ENCODE peak calls at places on chromosome 14, in eight cellular contexts. Z is HepG2, Q is SK-N-SH, I is GM06990, P is suprapubic skin, X is right atrium auricular region, N is hepatocyte, M is epithelial cell of esophagus. V is an unnamed sample.

GRCh38 chr14:31280871-31281220 is 73.3 kb upstream of the HECTD1 start:
- DNase-seq in Z (no peak), Q (no peak), I (no peak), P (no peak), X (no peak), N (no peak), M (no peak), V (no peak)

GRCh38 chr14:90553298-90553920 is 156.6 kb downstream of the CALM1 start:
- DNase-seq in Z (no peak), Q (no peak), I (no peak), P (no peak), X (no peak), N (no peak), M (no peak), V (no peak)

GRCh38 chr14:102994689-102995088 is 62.7 kb downstream of the CDC42BPB start:
- DNase-seq in Z (no peak), Q (no peak), I (no peak), P (no peak), X (no peak), N (no peak), M (no peak), V (no peak)

GRCh38 chr14:56490379-56490778 is 89.2 kb upstream of the TMEM260 start:
- DNase-seq in Z (peak; percentile 29), Q (peak; percentile 14), I (no peak), P (no peak), X (no peak), N (peak; percentile 66), M (peak; percentile 57), V (no peak)

GRCh38 chr14:75258079-75258802 is 20.4 kb upstream of the FOS start:
- DNase-seq in Z (no peak), Q (no peak), I (no peak), P (peak; percentile 91), X (peak; percentile 91), N (peak; percentile 59), M (no peak), V (peak; percentile 87)

GRCh38 chr14:30607156-30607780 is 14.9 kb upstream of the SCFD1 start:
- DNase-seq in Z (no peak), Q (no peak), I (no peak), P (no peak), X (no peak), N (no peak), M (peak; percentile 45), V (no peak)

GRCh38 chr14:102323102-102323501 is 3.6 kb downstream of the ZNF839 start:
- DNase-seq in Z (peak; percentile 71), Q (peak; percentile 70), I (no peak), P (peak; percentile 86), X (peak; percentile 73), N (peak; percentile 75), M (peak; percentile 84), V (peak; percentile 79)

GRCh38 chr14:101980700-101981099 is 16.3 kb downstream of the DYNC1H1 start:
- DNase-seq in Z (peak; percentile 35), Q (no peak), I (peak; percentile 58), P (no peak), X (peak; percentile 88), N (peak; percentile 73), M (peak; percentile 99), V (peak; percentile 85)

GRCh38 chr14:105939810-105940508 is 413.6 kb downstream of the TMEM121 start:
- DNase-seq in Z (no peak), Q (no peak), I (no peak), P (peak; percentile 49), X (peak; percentile 57), N (no peak), M (no peak), V (no peak)

GRCh38 chr14:29035129-29035528 is 268.5 kb downstream of the FOXG1 start:
- DNase-seq in Z (no peak), Q (no peak), I (no peak), P (no peak), X (no peak), N (no peak), M (no peak), V (no peak)

GRCh38 chr14:58815046-58815701 is 177.4 kb downstream of the DACT1 start:
- DNase-seq in Z (no peak), Q (peak; percentile 50), I (no peak), P (no peak), X (no peak), N (no peak), M (no peak), V (no peak)

GRCh38 chr14:101849640-101850039 is 88.1 kb downstream of the PPP2R5C start:
- DNase-seq in Z (no peak), Q (no peak), I (no peak), P (no peak), X (no peak), N (no peak), M (no peak), V (no peak)

GRCh38 chr14:71365305-71365865 is 458.1 kb downstream of the PCNX1 start:
- DNase-seq in Z (no peak), Q (no peak), I (no peak), P (no peak), X (no peak), N (no peak), M (no peak), V (no peak)

GRCh38 chr14:61568572-61569011 is 126.7 kb upstream of the HIF1A start:
- DNase-seq in Z (no peak), Q (no peak), I (peak; percentile 91), P (no peak), X (peak; percentile 57), N (no peak), M (peak; percentile 57), V (no peak)
- H3K4me3 ChIP-seq in Z (no peak overlapping the region), Q (no peak overlapping the region), I (peak overlapping the region; percentile 48), P (peak overlapping the region; percentile 27), X (peak overlapping the region; percentile 28), N (no peak overlapping the region), M (no peak overlapping the region), V (peak overlapping the region; percentile 55)

GRCh38 chr14:53938126-53938671 is 18.4 kb downstream of the BMP4 start:
- DNase-seq in Z (no peak), Q (no peak), I (no peak), P (no peak), X (no peak), N (no peak), M (no peak), V (no peak)
- TF ChIP-seq CTCF in Z (no peak), Q (no peak), I (no peak), P (no peak), X (no peak), N (no peak), M (no peak), V (no peak)

GRCh38 chr14:64708148-64709004 is 4.2 kb downstream of the PLEKHG3 start:
- DNase-seq in Z (no peak), Q (no peak), I (no peak), P (peak; percentile 77), X (no peak), N (peak; percentile 87), M (peak; percentile 88), V (peak; percentile 83)
- H3K4me3 ChIP-seq in Z (no peak overlapping the region), Q (no peak overlapping the region), I (no peak overlapping the region), P (peak overlapping the region; percentile 15), X (peak overlapping the region; percentile 17), N (no peak overlapping the region), M (peak overlapping the region; percentile 23), V (peak overlapping the region; percentile 93)

GRCh38 chr14:23009483-23009938 is 432 bp downstream of the C14orf93 start:
- DNase-seq in Z (no peak), Q (no peak), I (no peak), P (no peak), X (no peak), N (no peak), M (no peak), V (no peak)

GRCh38 chr14:23005861-23006534 is 3.9 kb downstream of the C14orf93 start:
- DNase-seq in Z (no peak), Q (no peak), I (no peak), P (no peak), X (no peak), N (no peak), M (no peak), V (no peak)

GRCh38 chr14:23005451-23005850 is 4.5 kb downstream of the C14orf93 start:
- DNase-seq in Z (no peak), Q (no peak), I (no peak), P (no peak), X (no peak), N (no peak), M (no peak), V (no peak)

GRCh38 chr14:23008836-23009235 is 1.1 kb downstream of the C14orf93 start:
- DNase-seq in Z (no peak), Q (no peak), I (no peak), P (no peak), X (no peak), N (peak; percentile 22), M (no peak), V (no peak)

GRCh38 chr14:23006544-23007419 is 3.2 kb downstream of the C14orf93 start:
- DNase-seq in Z (peak; percentile 100), Q (peak; percentile 97), I (peak; percentile 98), P (peak; percentile 97), X (peak; percentile 97), N (peak; percentile 97), M (peak; percentile 99), V (peak; percentile 97)
- TF ChIP-seq CTCF in Z (peak; percentile 76), Q (peak; percentile 32), I (peak; percentile 48), P (no peak), X (no peak), N (peak; percentile 27), M (peak; percentile 19), V (no peak)

GRCh38 chr14:54773171-54774006 is 129.2 kb downstream of the GCH1 start:
- DNase-seq in Z (peak; percentile 78), Q (peak; percentile 91), I (peak; percentile 60), P (peak; percentile 92), X (peak; percentile 96), N (peak; percentile 95), M (peak; percentile 99), V (peak; percentile 97)
- H3K4me3 ChIP-seq in Z (no peak overlapping the region), Q (peak overlapping the region; percentile 34), I (peak overlapping the region; percentile 17), P (no peak overlapping the region), X (no peak overlapping the region), N (no peak overlapping the region), M (no peak overlapping the region), V (peak overlapping the region; percentile 38)